ENCODE peak calls at places on chromosomes 3 and 15, in nine cellular contexts. D is cardiac fibroblast, S is psoas muscle, Y is fibroblast of pulmonary artery, W is upper lobe of right lung, T is fibroblast of mammary gland, J is transverse colon, C is neural progenitor cell, K is astrocyte of the cerebellum. P is an unnamed sample.

GRCh38 chr15:73755481-73755880 is 2.3 kb upstream of the INSYN1 start:
- DNase-seq in D (no peak), S (no peak), Y (no peak), W (no peak), T (no peak), J (no peak), C (no peak), K (no peak), P (no peak)

GRCh38 chr3:13235079-13235478 is 161.8 kb upstream of the IQSEC1 start:
- DNase-seq in D (no peak), S (no peak), Y (no peak), W (no peak), T (no peak), J (no peak), C (no peak), K (no peak), P (no peak)

GRCh38 chr15:58760385-58761009 is 10.6 kb upstream of the MINDY2 start:
- DNase-seq in D (no peak), S (no peak), Y (no peak), W (no peak), T (no peak), J (no peak), C (no peak), K (no peak), P (no peak)

GRCh38 chr3:178623666-178624255 is 87.5 kb downstream of the KCNMB2 start:
- DNase-seq in D (no peak), S (no peak), Y (no peak), W (no peak), T (no peak), J (no peak), C (no peak), K (no peak), P (no peak)

GRCh38 chr3:145015243-145015642 is 1043.6 kb downstream of the DIPK2A start:
- DNase-seq in D (peak), S (no peak), Y (peak), W (no peak), T (peak), J (no peak), C (no peak), K (peak), P (peak)

GRCh38 chr15:57312323-57313133 is 63.8 kb upstream of the CGNL1 start:
- DNase-seq in D (no peak), S (no peak), Y (no peak), W (no peak), T (no peak), J (peak), C (no peak), K (no peak), P (no peak)

GRCh38 chr15:62781081-62781497 is 261.5 kb upstream of the TPM1 start:
- DNase-seq in D (peak), S (no peak), Y (peak), W (no peak), T (no peak), J (no peak), C (peak), K (no peak), P (no peak)

GRCh38 chr3:53346514-53346913 is 829 bp downstream of the DCP1A start:
- DNase-seq in D (peak), S (no peak), Y (no peak), W (no peak), T (peak), J (no peak), C (peak), K (no peak), P (no peak)

GRCh38 chr15:77986891-77987764 is 90.4 kb downstream of the TBC1D2B start:
- DNase-seq in D (no peak), S (no peak), Y (no peak), W (peak), T (no peak), J (no peak), C (peak), K (no peak), P (no peak)

GRCh38 chr15:96225642-96226259 is 104.7 kb upstream of the NR2F2 start:
- DNase-seq in D (no peak), S (no peak), Y (no peak), W (no peak), T (no peak), J (no peak), C (peak), K (no peak), P (no peak)

GRCh38 chr3:66416556-66417304 is 84.1 kb downstream of the LRIG1 start:
- DNase-seq in D (peak), S (peak), Y (peak), W (no peak), T (no peak), J (no peak), C (no peak), K (no peak), P (peak)

GRCh38 chr3:66381621-66382020 is 119.2 kb downstream of the LRIG1 start:
- DNase-seq in D (no peak), S (peak), Y (no peak), W (no peak), T (no peak), J (no peak), C (no peak), K (no peak), P (no peak)

GRCh38 chr15:89329329-89330084 is 5.1 kb downstream of the POLG start:
- DNase-seq in D (no peak), S (no peak), Y (no peak), W (no peak), T (no peak), J (no peak), C (no peak), K (no peak), P (no peak)

GRCh38 chr3:4564928-4565586 is 71.9 kb downstream of the ITPR1 start:
- DNase-seq in D (no peak), S (no peak), Y (no peak), W (no peak), T (no peak), J (no peak), C (no peak), K (no peak), P (no peak)

GRCh38 chr3:8542190-8542980 is 40.8 kb downstream of the LMCD1 start:
- DNase-seq in D (no peak), S (no peak), Y (no peak), W (no peak), T (no peak), J (no peak), C (no peak), K (no peak), P (no peak)

GRCh38 chr15:70199601-70200000 is 101.9 kb upstream of the TLE3 start:
- DNase-seq in D (no peak), S (no peak), Y (no peak), W (peak), T (no peak), J (no peak), C (no peak), K (no peak), P (no peak)

GRCh38 chr3:149599236-149599635 is 58.6 kb downstream of the WWTR1 start:
- DNase-seq in D (peak), S (no peak), Y (peak), W (no peak), T (peak), J (no peak), C (no peak), K (peak), P (peak)

GRCh38 chr3:127630811-127631714 is 2.1 kb downstream of the PODXL2 start:
- DNase-seq in D (no peak), S (no peak), Y (no peak), W (peak), T (no peak), J (no peak), C (no peak), K (no peak), P (no peak)

GRCh38 chr15:40766194-40766830 is 2.4 kb downstream of the GCHFR start:
- DNase-seq in D (no peak), S (no peak), Y (no peak), W (no peak), T (peak), J (no peak), C (no peak), K (no peak), P (no peak)

GRCh38 chr15:37767841-37768455 is 166.5 kb upstream of the TMCO5A start:
- DNase-seq in D (no peak), S (no peak), Y (peak), W (no peak), T (peak), J (no peak), C (no peak), K (no peak), P (peak)

GRCh38 chr3:11641683-11642407 is 1.9 kb downstream of the VGLL4 start:
- DNase-seq in D (peak), S (no peak), Y (peak), W (no peak), T (peak), J (no peak), C (peak), K (peak), P (peak)

GRCh38 chr3:72523409-72524172 is 324.7 kb downstream of the SHQ1 start:
- DNase-seq in D (peak), S (no peak), Y (no peak), W (no peak), T (no peak), J (peak), C (no peak), K (no peak), P (no peak)

GRCh38 chr3:87595798-87596197 is 319.4 kb upstream of the POU1F1 start:
- DNase-seq in D (no peak), S (no peak), Y (no peak), W (no peak), T (no peak), J (peak), C (no peak), K (no peak), P (peak)

GRCh38 chr3:126057547-126057819 is 26.4 kb downstream of the SLC41A3 start:
- DNase-seq in D (no peak), S (no peak), Y (no peak), W (no peak), T (no peak), J (no peak), C (no peak), K (no peak), P (no peak)

GRCh38 chr15:75213768-75214221 is 12.1 kb downstream of the C15orf39 start:
- DNase-seq in D (no peak), S (no peak), Y (no peak), W (no peak), T (no peak), J (no peak), C (no peak), K (no peak), P (no peak)

GRCh38 chr3:61807865-61808276 is 246.5 kb downstream of the PTPRG start:
- DNase-seq in D (peak), S (no peak), Y (peak), W (no peak), T (peak), J (no peak), C (peak), K (peak), P (peak)

GRCh38 chr15:91909574-91909973 is 56.1 kb downstream of the SLCO3A1 start:
- DNase-seq in D (no peak), S (no peak), Y (no peak), W (no peak), T (no peak), J (no peak), C (no peak), K (no peak), P (no peak)

GRCh38 chr15:22973286-22973685 is 6.9 kb downstream of the CYFIP1 start:
- DNase-seq in D (no peak), S (no peak), Y (no peak), W (no peak), T (no peak), J (no peak), C (no peak), K (no peak), P (no peak)

GRCh38 chr3:195905970-195906864 is 2.1 kb downstream of the TNK2 start:
- DNase-seq in D (no peak), S (peak), Y (no peak), W (no peak), T (peak), J (no peak), C (no peak), K (no peak), P (no peak)

GRCh38 chr3:31544634-31545033 is 11.9 kb downstream of the STT3B start:
- DNase-seq in D (peak), S (peak), Y (peak), W (peak), T (peak), J (no peak), C (no peak), K (no peak), P (peak)

GRCh38 chr3:101635954-101636798 is 40.8 kb downstream of the ZBTB11 start:
- DNase-seq in D (peak), S (peak), Y (peak), W (peak), T (peak), J (peak), C (peak), K (no peak), P (peak)

GRCh38 chr15:59232476-59232875 is 25.8 kb downstream of the LDHAL6B start:
- DNase-seq in D (peak), S (no peak), Y (peak), W (no peak), T (peak), J (no peak), C (no peak), K (peak), P (peak)

GRCh38 chr15:50854594-50855490 is 53.6 kb upstream of the AP4E1 start:
- DNase-seq in D (no peak), S (no peak), Y (peak), W (no peak), T (no peak), J (no peak), C (no peak), K (no peak), P (no peak)

GRCh38 chr3:104273046-104273649 is 1093.6 kb upstream of the ALCAM start:
- DNase-seq in D (peak), S (no peak), Y (peak), W (no peak), T (peak), J (no peak), C (peak), K (peak), P (peak)

GRCh38 chr15:75368689-75369239 is 357 bp upstream of the MAN2C1 start:
- DNase-seq in D (no peak), S (no peak), Y (no peak), W (no peak), T (peak), J (peak), C (no peak), K (no peak), P (no peak)

GRCh38 chr3:106824856-106825255 is 552.4 kb upstream of the CCDC54 start:
- DNase-seq in D (peak), S (no peak), Y (peak), W (no peak), T (peak), J (no peak), C (peak), K (peak), P (peak)

GRCh38 chr3:60579734-60580133 is 671.5 kb downstream of the FHIT start:
- DNase-seq in D (peak), S (no peak), Y (peak), W (no peak), T (peak), J (no peak), C (no peak), K (peak), P (peak)

DNA sequence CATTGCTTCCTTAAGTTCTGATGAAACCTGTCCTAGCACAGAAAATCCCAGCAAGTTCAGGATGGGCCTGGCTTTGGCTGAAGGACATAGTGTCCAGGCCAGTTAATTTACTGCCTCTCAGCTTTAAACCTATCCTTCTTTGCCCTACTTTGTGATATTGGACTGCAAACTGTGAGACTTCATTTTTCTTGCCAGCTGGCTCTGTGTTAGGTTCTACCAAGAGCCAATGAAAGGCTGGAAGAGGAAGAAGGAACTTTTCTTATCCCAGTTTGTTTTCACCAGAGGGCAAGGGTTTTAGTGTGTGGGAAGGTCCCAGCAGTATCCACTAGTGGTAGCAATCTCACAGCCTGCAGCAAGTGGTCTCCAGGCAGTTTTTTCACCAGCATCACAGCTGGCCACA is 18.2 kb downstream of the DCUN1D1 start:
- DNase-seq in D (peak), S (no peak), Y (no peak), W (no peak), T (no peak), J (no peak), C (no peak), K (no peak), P (peak)
- TF ChIP-seq CTCF in D (no peak), S (no peak), Y (no peak), W (peak), T (no peak), J (no peak), C (no peak), K (no peak), P (no peak)

DNA sequence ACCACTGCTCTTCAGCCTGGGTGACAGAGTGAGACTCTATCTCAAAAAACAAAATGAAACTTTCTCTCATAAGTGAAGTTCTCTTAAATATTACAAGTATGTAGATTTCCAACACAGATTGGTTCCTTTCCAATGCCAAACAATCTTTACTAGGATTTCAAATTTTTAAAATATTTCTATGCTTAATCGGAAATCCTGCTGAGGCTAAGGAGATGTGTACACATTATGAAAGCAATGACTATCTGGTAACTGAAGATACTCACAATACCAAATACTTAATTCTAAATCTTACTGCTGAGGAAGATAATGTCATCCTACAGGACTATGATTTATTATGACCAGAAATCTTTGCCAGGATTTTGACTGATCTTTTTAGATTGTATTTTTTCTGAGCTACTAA is 255.6 kb upstream of the ZNF717 start:
- DNase-seq in D (peak), S (no peak), Y (peak), W (no peak), T (no peak), J (no peak), C (no peak), K (peak), P (no peak)
- H3K4me3 ChIP-seq in D (no peak), S (no peak), Y (no peak), W (no peak), T (no peak), J (no peak), C (no peak), K (no peak), P (no peak)

GRCh38 chr3:181764544-181764943 is 52.8 kb downstream of the SOX2 start:
- DNase-seq in D (no peak), S (no peak), Y (no peak), W (no peak), T (no peak), J (no peak), C (no peak), K (no peak), P (no peak)

GRCh38 chr3:181757694-181758306 is 46.1 kb downstream of the SOX2 start:
- DNase-seq in D (no peak), S (no peak), Y (no peak), W (no peak), T (no peak), J (no peak), C (peak), K (peak), P (no peak)

GRCh38 chr3:181756645-181757044 is 44.9 kb downstream of the SOX2 start:
- DNase-seq in D (no peak), S (no peak), Y (no peak), W (no peak), T (no peak), J (no peak), C (peak), K (no peak), P (no peak)

GRCh38 chr3:181755959-181756358 is 44.2 kb downstream of the SOX2 start:
- DNase-seq in D (no peak), S (no peak), Y (no peak), W (no peak), T (no peak), J (no peak), C (peak), K (peak), P (no peak)

DNA sequence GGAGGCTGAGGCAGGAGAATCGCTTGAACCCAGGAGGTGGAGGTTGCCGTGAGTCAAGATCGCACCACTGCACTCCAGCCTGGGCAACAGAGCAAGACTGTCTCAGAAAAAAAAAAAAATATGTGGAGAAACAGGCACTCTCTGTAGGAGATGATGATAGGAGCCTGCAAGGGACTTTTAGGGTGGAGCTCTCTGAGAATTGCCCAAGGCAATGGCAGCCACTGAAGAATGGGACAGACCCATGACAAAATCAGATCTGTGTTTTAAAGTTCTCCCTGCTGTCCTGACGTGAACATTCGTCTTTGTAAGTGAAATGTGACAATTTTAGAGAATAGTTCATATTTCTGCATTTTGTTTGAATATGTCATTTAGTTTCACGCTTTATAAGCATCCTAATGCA is 50.2 kb downstream of the SOX2 start:
- DNase-seq in D (no peak), S (no peak), Y (no peak), W (no peak), T (no peak), J (no peak), C (no peak), K (no peak), P (no peak)
- TF ChIP-seq CTCF in D (no peak), S (no peak), Y (no peak), W (no peak), T (no peak), J (no peak), C (no peak), K (no peak), P (no peak)

GRCh38 chr3:105806361-105806760 is 62.5 kb downstream of the CBLB start:
- DNase-seq in D (peak), S (no peak), Y (peak), W (no peak), T (peak), J (no peak), C (no peak), K (no peak), P (peak)
- H3K4me3 ChIP-seq in D (no peak), S (no peak), Y (no peak), W (no peak), T (no peak), J (no peak), C (no peak), K (no peak), P (no peak)

P was measured in fibroblast of the aortic adventitia.